ENCODE peak calls at places on chromosomes 12 and 14, in four cellular contexts. One of them, this sample, is unnamed.

GRCh38 chr12:92403210-92404175 is 257.8 kb upstream of the BTG1 start:
- DNase-seq in prostate gland: no peak
- DNase-seq in A549: no peak
- DNase-seq in ovary: no peak
- DNase-seq in this sample: no peak

GRCh38 chr12:2291182-2291832 is 238.5 kb downstream of the CACNA1C start:
- DNase-seq in prostate gland: no peak
- DNase-seq in ovary: no peak
- DNase-seq in A549: peak
- DNase-seq in this sample: no peak

GRCh38 chr12:52120951-52121847 is 41.7 kb downstream of the SMIM41 start:
- DNase-seq in ovary: no peak
- DNase-seq in prostate gland: no peak
- DNase-seq in A549: no peak
- DNase-seq in this sample: no peak

GRCh38 chr12:28209782-28210181 is 19.5 kb downstream of the CCDC91 start:
- DNase-seq in prostate gland: no peak
- DNase-seq in A549: no peak
- DNase-seq in ovary: no peak
- DNase-seq in this sample: no peak

GRCh38 chr12:120853188-120853587 is 51.0 kb downstream of the SPPL3 start:
- DNase-seq in A549: no peak
- DNase-seq in prostate gland: no peak
- DNase-seq in ovary: no peak
- DNase-seq in this sample: no peak

GRCh38 chr12:104414581-104415305 is 42.0 kb upstream of the CHST11 start:
- DNase-seq in prostate gland: no peak
- DNase-seq in A549: no peak
- DNase-seq in ovary: no peak
- DNase-seq in this sample: no peak

GRCh38 chr14:75559451-75560187 is 18.8 kb upstream of the FLVCR2 start:
- DNase-seq in A549: peak
- DNase-seq in ovary: no peak
- DNase-seq in prostate gland: peak
- DNase-seq in this sample: no peak

GRCh38 chr12:109736552-109737108 is 23.0 kb downstream of the FAM222A start:
- DNase-seq in ovary: peak
- DNase-seq in prostate gland: no peak
- DNase-seq in A549: no peak
- DNase-seq in this sample: peak

GRCh38 chr14:87461704-87462103 is 531.3 kb downstream of the GALC start:
- DNase-seq in A549: no peak
- DNase-seq in prostate gland: no peak
- DNase-seq in ovary: no peak
- DNase-seq in this sample: no peak

GRCh38 chr12:52215587-52216031 is 17.4 kb upstream of the KRT7 start:
- DNase-seq in prostate gland: no peak
- DNase-seq in A549: peak
- DNase-seq in ovary: no peak
- DNase-seq in this sample: peak

GRCh38 chr14:62654641-62655040 is 390.6 kb downstream of the KCNH5 start:
- DNase-seq in prostate gland: no peak
- DNase-seq in A549: no peak
- DNase-seq in ovary: no peak
- DNase-seq in this sample: no peak

GRCh38 chr12:50112456-50113218 is 601 bp downstream of the COX14 start:
- DNase-seq in ovary: no peak
- DNase-seq in A549: peak
- DNase-seq in prostate gland: peak
- DNase-seq in this sample: peak

GRCh38 chr14:102775855-102776760 is 1.1 kb upstream of the TRAF3 start:
- DNase-seq in ovary: peak
- DNase-seq in prostate gland: no peak
- DNase-seq in A549: no peak
- DNase-seq in this sample: peak

GRCh38 chr12:6326316-6326959 is 15.4 kb downstream of the TNFRSF1A start:
- DNase-seq in ovary: peak
- DNase-seq in A549: peak
- DNase-seq in prostate gland: no peak
- DNase-seq in this sample: no peak

GRCh38 chr12:2003676-2004112 is 563 bp downstream of the DCP1B start:
- DNase-seq in prostate gland: no peak
- DNase-seq in ovary: no peak
- DNase-seq in A549: peak
- DNase-seq in this sample: no peak

GRCh38 chr12:5171701-5172100 is 128.0 kb downstream of the KCNA5 start:
- DNase-seq in A549: peak
- DNase-seq in ovary: no peak
- DNase-seq in prostate gland: peak
- DNase-seq in this sample: no peak

GRCh38 chr12:52612431-52613290 is 5.7 kb downstream of the KRT73 start:
- DNase-seq in A549: no peak
- DNase-seq in prostate gland: no peak
- DNase-seq in ovary: no peak
- DNase-seq in this sample: no peak

GRCh38 chr12:2501464-2502181 is 293.1 kb upstream of the FKBP4 start:
- DNase-seq in prostate gland: no peak
- DNase-seq in A549: no peak
- DNase-seq in ovary: no peak
- DNase-seq in this sample: no peak

GRCh38 chr12:67034110-67034879 is 234.9 kb upstream of the CAND1 start:
- DNase-seq in ovary: no peak
- DNase-seq in prostate gland: no peak
- DNase-seq in A549: no peak
- DNase-seq in this sample: no peak

GRCh38 chr12:107843351-107844311 is 69.1 kb downstream of the ASCL4 start:
- DNase-seq in prostate gland: no peak
- DNase-seq in ovary: no peak
- DNase-seq in A549: no peak
- DNase-seq in this sample: peak

GRCh38 chr12:70598467-70599194 is 38.6 kb downstream of the PTPRB start:
- DNase-seq in ovary: no peak
- DNase-seq in A549: no peak
- DNase-seq in prostate gland: no peak
- DNase-seq in this sample: no peak

GRCh38 chr12:45712319-45712718 is 17.2 kb upstream of the ARID2 start:
- DNase-seq in A549: no peak
- DNase-seq in ovary: no peak
- DNase-seq in prostate gland: no peak
- DNase-seq in this sample: no peak

GRCh38 chr14:90846511-90846910 is 30.3 kb upstream of the TTC7B start:
- DNase-seq in ovary: no peak
- DNase-seq in prostate gland: no peak
- DNase-seq in A549: no peak
- DNase-seq in this sample: no peak

GRCh38 chr12:78403681-78404080 is 460.9 kb upstream of the SYT1 start:
- DNase-seq in ovary: no peak
- DNase-seq in A549: no peak
- DNase-seq in prostate gland: no peak
- DNase-seq in this sample: no peak

GRCh38 chr14:36771256-36771655 is 109.6 kb downstream of the PAX9 start:
- DNase-seq in prostate gland: no peak
- DNase-seq in A549: no peak
- DNase-seq in ovary: no peak
- DNase-seq in this sample: no peak

GRCh38 chr12:116331876-116332275 is 54.4 kb upstream of the MED13L start:
- DNase-seq in prostate gland: no peak
- DNase-seq in A549: no peak
- DNase-seq in ovary: no peak
- DNase-seq in this sample: no peak

GRCh38 chr14:92668266-92668973 is 80.0 kb downstream of the LGMN start:
- DNase-seq in ovary: no peak
- DNase-seq in A549: no peak
- DNase-seq in prostate gland: no peak
- DNase-seq in this sample: no peak

GRCh38 chr12:76032043-76032981 is 736 bp upstream of the PHLDA1 start:
- DNase-seq in ovary: peak
- DNase-seq in prostate gland: peak
- DNase-seq in A549: peak
- DNase-seq in this sample: peak

GRCh38 chr12:97943359-97943758 is 480.8 kb downstream of the RMST start:
- DNase-seq in A549: no peak
- DNase-seq in prostate gland: no peak
- DNase-seq in ovary: no peak
- DNase-seq in this sample: no peak

GRCh38 chr12:3342051-3342450 is 149.0 kb upstream of the PRMT8 start:
- DNase-seq in prostate gland: peak
- DNase-seq in ovary: peak
- DNase-seq in A549: no peak
- DNase-seq in this sample: no peak

GRCh38 chr12:93050026-93050747 is 121.1 kb upstream of the EEA1 start:
- DNase-seq in A549: no peak
- DNase-seq in ovary: no peak
- DNase-seq in prostate gland: no peak
- DNase-seq in this sample: no peak

GRCh38 chr14:37411079-37411735 is 183.8 kb downstream of the FOXA1 start:
- DNase-seq in ovary: no peak
- DNase-seq in A549: no peak
- DNase-seq in prostate gland: no peak
- DNase-seq in this sample: no peak

GRCh38 chr14:22973217-22974032 is 8.9 kb downstream of the AJUBA start:
- DNase-seq in prostate gland: peak
- DNase-seq in A549: peak
- DNase-seq in ovary: peak
- DNase-seq in this sample: peak

GRCh38 chr12:13339538-13339937 is 143.0 kb downstream of the EMP1 start:
- DNase-seq in prostate gland: no peak
- DNase-seq in A549: peak
- DNase-seq in ovary: no peak
- DNase-seq in this sample: no peak

GRCh38 chr12:22266101-22266500 is 68.4 kb downstream of the ST8SIA1 start:
- DNase-seq in ovary: no peak
- DNase-seq in A549: no peak
- DNase-seq in prostate gland: no peak
- DNase-seq in this sample: no peak

GRCh38 chr12:88188180-88188579 is 46.1 kb downstream of the TMTC3 start:
- DNase-seq in prostate gland: no peak
- DNase-seq in A549: no peak
- DNase-seq in ovary: no peak
- DNase-seq in this sample: no peak

GRCh38 chr14:40417777-40418401 is 985.7 kb upstream of the FBXO33 start:
- DNase-seq in prostate gland: no peak
- DNase-seq in A549: peak
- DNase-seq in ovary: no peak
- DNase-seq in this sample: peak

GRCh38 chr14:30657606-30658163 is 35.6 kb downstream of the SCFD1 start:
- DNase-seq in A549: peak
- DNase-seq in ovary: no peak
- DNase-seq in prostate gland: no peak
- DNase-seq in this sample: no peak
- TF ChIP-seq CTCF in A549: peak
- TF ChIP-seq CTCF in ovary: no peak
- TF ChIP-seq CTCF in prostate gland: no peak
- TF ChIP-seq CTCF in this sample: peak

DNA sequence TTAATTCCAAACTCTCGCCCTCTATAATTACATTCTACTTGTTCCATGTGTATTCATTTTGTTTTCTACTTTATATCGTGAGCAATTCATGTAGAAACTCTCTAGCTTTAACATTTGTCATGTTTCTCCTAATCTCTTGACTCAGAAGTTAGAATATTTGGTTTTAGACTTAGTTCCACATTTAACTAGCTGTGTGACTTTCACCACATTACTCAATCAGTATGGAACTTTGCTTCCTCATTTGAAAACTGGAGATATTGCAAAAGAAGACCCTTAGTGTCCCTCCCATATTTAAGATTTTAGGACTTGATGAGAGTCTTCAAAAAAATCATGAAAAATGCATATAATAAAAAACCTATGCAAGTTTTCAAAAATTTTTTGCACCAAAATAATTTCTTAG is 447.5 kb downstream of the GXYLT1 start:
- DNase-seq in ovary: no peak
- DNase-seq in A549: no peak
- DNase-seq in prostate gland: no peak
- DNase-seq in this sample: no peak
- TF ChIP-seq POLR2A in ovary: no peak
- TF ChIP-seq POLR2A in A549: no peak
- TF ChIP-seq POLR2A in prostate gland: no peak
- TF ChIP-seq POLR2A in this sample: no peak

GRCh38 chr12:89461190-89461589 is 63.4 kb downstream of the GALNT4 start:
- DNase-seq in prostate gland: no peak
- DNase-seq in ovary: no peak
- DNase-seq in A549: no peak
- DNase-seq in this sample: no peak
- TF ChIP-seq CTCF in prostate gland: no peak
- TF ChIP-seq CTCF in ovary: no peak
- TF ChIP-seq CTCF in A549: no peak
- TF ChIP-seq CTCF in this sample: no peak

GRCh38 chr12:57079821-57080220 is 1.2 kb upstream of the NEMP1 start:
- DNase-seq in prostate gland: no peak
- DNase-seq in A549: no peak
- DNase-seq in ovary: no peak
- DNase-seq in this sample: no peak

GRCh38 chr12:57080855-57081254 is 2.3 kb upstream of the NEMP1 start:
- DNase-seq in A549: no peak
- DNase-seq in prostate gland: no peak
- DNase-seq in ovary: no peak
- DNase-seq in this sample: no peak

GRCh38 chr12:57078519-57079404 is at the start of gene NEMP1:
- DNase-seq in A549: peak
- DNase-seq in prostate gland: peak
- DNase-seq in ovary: peak
- DNase-seq in this sample: peak
- TF ChIP-seq POLR2A in A549: peak
- TF ChIP-seq POLR2A in prostate gland: peak
- TF ChIP-seq POLR2A in ovary: no peak
- TF ChIP-seq POLR2A in this sample: no peak

DNA sequence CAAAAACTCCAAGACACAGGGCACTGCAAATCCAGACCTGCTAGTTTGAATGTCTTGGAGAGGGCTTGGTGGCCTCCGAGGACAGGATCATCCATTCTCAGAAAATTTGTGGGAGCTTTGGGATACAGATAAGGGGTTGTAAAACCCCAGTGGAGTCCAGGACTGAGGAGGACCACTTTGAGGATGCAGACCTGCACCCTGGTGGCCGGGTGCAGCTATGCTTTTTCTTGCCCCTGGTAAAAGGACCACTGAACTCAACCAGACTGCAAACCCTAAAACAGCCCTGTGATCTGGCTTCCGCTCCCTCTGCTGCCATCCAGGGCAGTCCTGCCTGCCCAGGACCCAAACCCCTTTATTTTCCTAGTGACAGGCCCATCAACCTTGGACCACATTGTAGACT is 169.5 kb upstream of the DAAM1 start:
- DNase-seq in prostate gland: no peak
- DNase-seq in ovary: no peak
- DNase-seq in A549: no peak
- DNase-seq in this sample: no peak
- TF ChIP-seq CTCF in prostate gland: no peak
- TF ChIP-seq CTCF in ovary: no peak
- TF ChIP-seq CTCF in A549: peak
- TF ChIP-seq CTCF in this sample: no peak